ENCODE peak calls at places on chromosomes 2 and 18, in four cellular contexts. Z, I, J and F are unnamed samples.
A peak's percentile ranks its signal among the peaks of the same experiment; 100 is the strongest.

GRCh38 chr18:43970656-43971055 is 693.4 kb upstream of the SYT4 start:
- DNase-seq in Z (no peak), I (no peak), J (no peak), F (no peak)

GRCh38 chr18:37552296-37552695 is 13.3 kb downstream of the CELF4 start:
- DNase-seq in Z (no peak), I (no peak), J (no peak), F (no peak)

GRCh38 chr2:50347355-50348044 is 684.4 kb downstream of the NRXN1 start:
- DNase-seq in Z (no peak), I (no peak), J (peak; percentile 19), F (no peak)

GRCh38 chr2:203934711-203935438 is 1.7 kb upstream of the ICOS start:
- DNase-seq in Z (no peak), I (no peak), J (no peak), F (no peak)

GRCh38 chr2:150911766-150912280 is 349.8 kb downstream of the RBM43 start:
- DNase-seq in Z (no peak), I (peak; percentile 84), J (no peak), F (no peak)

GRCh38 chr2:77652499-77652898 is 130.3 kb upstream of the LRRTM4 start:
- DNase-seq in Z (no peak), I (no peak), J (no peak), F (no peak)

GRCh38 chr2:42513252-42513918 is 19.6 kb upstream of the KCNG3 start:
- DNase-seq in Z (peak; percentile 59), I (no peak), J (no peak), F (peak; percentile 35)

GRCh38 chr2:62501794-62502500 is 4.0 kb downstream of the TMEM17 start:
- DNase-seq in Z (no peak), I (no peak), J (no peak), F (no peak)

GRCh38 chr18:59013744-59014143 is 125.9 kb upstream of the SEC11C start:
- DNase-seq in Z (no peak), I (no peak), J (no peak), F (no peak)
- TF ChIP-seq CTCF in Z (no peak), I (no peak), J (no peak), F (no peak)

GRCh38 chr2:100126172-100126571 is 16.2 kb downstream of the AFF3 start:
- DNase-seq in Z (no peak), I (no peak), J (no peak), F (no peak)

GRCh38 chr2:100126897-100127401 is 15.4 kb downstream of the AFF3 start:
- DNase-seq in Z (no peak), I (no peak), J (no peak), F (no peak)

GRCh38 chr2:100125641-100126040 is 16.7 kb downstream of the AFF3 start:
- DNase-seq in Z (no peak), I (no peak), J (no peak), F (no peak)

GRCh38 chr2:100135415-100135814 is 7.0 kb downstream of the AFF3 start:
- DNase-seq in Z (no peak), I (no peak), J (no peak), F (no peak)

DNA sequence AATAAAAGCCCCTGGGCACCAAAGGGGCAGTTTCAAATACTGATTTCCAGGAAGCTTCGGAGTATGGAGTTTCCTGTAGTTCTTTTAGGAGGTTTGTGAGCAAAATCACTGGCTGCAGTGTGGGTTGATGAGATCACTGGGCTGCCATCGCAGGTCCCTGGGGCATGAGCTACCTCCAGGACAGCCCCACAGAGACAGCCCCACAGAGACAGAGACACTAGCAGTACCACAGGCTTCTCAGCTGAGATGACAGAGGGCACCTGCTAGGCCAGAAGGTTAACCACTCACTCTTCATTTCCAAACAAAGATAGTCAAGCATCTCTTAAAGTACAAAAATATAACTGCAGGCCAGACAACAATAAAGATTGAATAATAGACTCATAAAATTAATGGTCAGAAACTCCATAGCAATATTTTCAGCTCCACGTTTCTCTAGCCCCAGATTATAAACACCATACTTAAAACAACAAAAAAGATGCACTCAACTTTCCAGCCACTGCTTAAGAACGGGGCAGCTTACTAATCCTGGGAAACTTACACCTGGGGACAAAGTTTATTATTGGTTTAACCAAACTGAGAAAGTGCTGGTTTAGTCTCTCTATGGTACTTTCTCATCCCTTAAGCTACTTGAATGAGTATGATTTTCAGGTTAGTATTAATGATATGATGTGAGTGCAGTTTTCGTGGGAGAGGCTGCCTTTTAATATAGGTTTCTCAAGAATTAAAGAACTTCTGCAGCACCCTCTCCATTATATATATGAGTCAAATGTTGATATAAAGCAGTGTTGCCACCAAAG is 11.6 kb downstream of the AFF3 start:
- DNase-seq in Z (no peak), I (no peak), J (no peak), F (no peak)
- TF ChIP-seq CTCF in Z (no peak), I (no peak), J (no peak), F (no peak)

GRCh38 chr2:208546860-208547650 is 140.5 kb downstream of the PTH2R start:
- DNase-seq in Z (no peak), I (no peak), J (no peak), F (no peak)

GRCh38 chr2:208548689-208549088 is 142.1 kb downstream of the PTH2R start:
- DNase-seq in Z (no peak), I (no peak), J (no peak), F (no peak)

GRCh38 chr2:208542465-208543041 is 136.0 kb downstream of the PTH2R start:
- DNase-seq in Z (no peak), I (no peak), J (no peak), F (no peak)

GRCh38 chr2:208546107-208546506 is 139.5 kb downstream of the PTH2R start:
- DNase-seq in Z (no peak), I (no peak), J (no peak), F (no peak)

DNA sequence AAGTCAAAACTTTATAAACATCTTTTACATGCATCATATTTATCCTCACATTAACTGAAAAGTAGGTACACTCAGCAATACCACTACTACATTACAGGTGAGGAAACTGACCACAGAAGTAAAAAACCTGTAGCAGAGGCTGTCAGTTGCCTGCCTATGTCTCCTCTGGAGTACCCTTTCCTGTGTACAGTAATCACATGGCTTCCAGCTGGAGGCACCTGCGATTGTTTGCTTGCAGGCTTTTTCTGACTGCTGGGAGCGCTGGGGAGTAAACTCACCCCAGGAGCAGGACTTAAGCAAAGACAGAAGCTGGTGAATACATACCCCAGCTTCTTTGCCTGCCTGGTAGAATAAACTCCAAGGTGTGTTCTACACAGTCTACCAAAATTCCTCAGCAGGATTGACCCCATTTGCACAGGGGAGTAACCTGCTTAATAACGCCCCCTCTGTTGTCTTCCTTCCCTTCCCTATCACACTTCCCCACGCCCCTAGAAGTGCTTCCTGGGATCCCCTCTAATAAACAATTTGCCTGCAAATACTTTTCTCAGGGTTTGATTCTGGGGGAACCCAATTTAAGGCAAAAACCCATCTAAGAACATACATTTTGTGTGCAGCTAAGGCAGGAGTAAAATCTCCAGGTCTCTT is 138.9 kb downstream of the PTH2R start:
- DNase-seq in Z (no peak), I (no peak), J (no peak), F (no peak)
- TF ChIP-seq CTCF in Z (no peak), I (no peak), J (no peak), F (no peak)

DNA sequence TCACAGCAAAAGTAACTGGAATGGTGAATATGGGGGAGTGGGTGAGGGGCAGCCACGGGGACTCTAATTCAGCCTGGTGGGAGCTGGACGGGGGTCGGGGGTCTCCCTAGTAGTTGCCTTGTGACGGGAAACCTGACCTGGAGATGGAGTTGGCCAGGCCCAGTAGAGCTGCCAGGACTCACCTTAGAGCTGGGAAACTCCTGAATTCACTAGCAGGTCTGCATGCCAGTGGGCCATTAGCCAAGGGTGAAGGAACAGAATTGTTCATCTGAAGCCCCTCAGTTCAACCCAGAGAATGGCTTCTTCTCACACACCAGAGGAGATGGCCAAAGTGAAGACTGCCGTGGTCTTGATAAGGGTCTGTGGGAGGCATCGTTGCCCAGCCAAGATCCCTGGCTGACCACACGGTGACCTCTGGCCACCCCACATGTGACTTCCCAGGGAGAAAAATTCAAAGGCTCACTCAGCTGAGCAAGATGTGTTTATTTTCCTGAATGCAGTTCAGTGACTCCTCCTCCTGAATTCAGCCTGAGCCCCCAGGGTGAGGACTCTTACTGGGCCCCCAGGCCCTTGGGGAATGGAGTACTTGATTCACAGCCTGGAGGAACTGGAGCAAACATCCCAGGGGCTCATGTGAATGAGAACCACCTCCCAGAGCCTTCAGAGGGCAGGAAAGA is 25.1 kb downstream of the MOCOS start:
- DNase-seq in Z (no peak), I (no peak), J (no peak), F (no peak)
- TF ChIP-seq CTCF in Z (no peak), I (no peak), J (no peak), F (no peak)

GRCh38 chr2:70498054-70498453 is 55.6 kb downstream of the TGFA start:
- DNase-seq in Z (no peak), I (no peak), J (no peak), F (no peak)
- TF ChIP-seq CTCF in Z (no peak), I (no peak), J (peak; percentile 39), F (no peak)

DNA sequence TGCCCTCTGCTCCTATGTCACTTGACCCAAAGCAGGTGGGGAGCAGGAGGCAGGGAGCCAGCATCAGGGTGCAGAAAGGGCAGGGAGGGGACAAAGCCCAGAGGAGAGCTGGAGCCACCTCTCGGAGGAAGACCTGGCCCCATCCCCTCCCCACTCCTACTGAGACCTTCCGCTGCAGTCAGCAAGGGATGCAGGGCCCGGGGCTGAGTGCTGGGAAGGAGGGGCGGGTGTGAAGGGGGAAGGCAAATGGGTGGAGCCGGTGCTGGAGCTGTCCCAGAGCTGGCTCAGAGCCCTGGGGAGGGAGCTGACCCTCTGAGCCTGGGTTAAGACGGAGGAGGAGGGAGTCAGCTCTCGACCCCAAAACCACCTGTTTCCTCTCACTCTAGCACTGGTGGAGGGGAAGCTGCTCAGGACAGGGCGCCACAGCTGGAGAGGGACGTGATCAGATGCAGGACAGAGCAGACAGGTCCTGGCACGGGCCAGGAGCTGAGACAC is 33.8 kb downstream of the HS1BP3 start:
- DNase-seq in Z (no peak), I (peak; percentile 89), J (no peak), F (no peak)
- TF ChIP-seq CTCF in Z (no peak), I (no peak), J (no peak), F (no peak)